ENCODE peak calls at places on chromosomes 4 and X, in eight cellular contexts. P is NCI-H510A treated with DMSO at 0.1 percent for 48 hours; U is HEK293T; Y is A549; E is AG20443; O is activated effector memory CD4-positive, alpha-beta T cell treated with Interleukin-2 at 50 U/mL for 16 hours; B is smooth muscle cell of the brain vasculature; W is AG04450. D is an unnamed sample.

GRCh38 chr4:127622923-127623754 is 9.6 kb upstream of the INTU start:
- DNase-seq in B (no peak), Y (peak; percentile 18), W (no peak), O (no peak), P (no peak), E (peak; percentile 55), U (peak; percentile 56), D (peak; percentile 92)

GRCh38 chrX:69503228-69503834 is 795 bp upstream of the NALF2 start:
- DNase-seq in P (peak; percentile 77), B (no peak), E (no peak), U (peak; percentile 64), O (no peak), W (no peak), Y (peak; percentile 31), D (peak; percentile 81)

GRCh38 chr4:46506876-46507275 is 116.9 kb upstream of the GABRA2 start:
- DNase-seq in E (no peak), W (no peak), B (no peak), U (no peak), Y (no peak), P (no peak), O (no peak), D (no peak)

GRCh38 chr4:43853565-43854345 is 594.9 kb downstream of the KCTD8 start:
- DNase-seq in B (no peak), O (no peak), P (no peak), W (no peak), U (no peak), E (no peak), Y (no peak), D (no peak)

GRCh38 chrX:123830309-123830708 is 29.5 kb upstream of the XIAP start:
- DNase-seq in O (no peak), W (no peak), Y (peak; percentile 81), P (peak; percentile 9), B (no peak), E (peak; percentile 48), U (no peak), D (peak; percentile 2)

GRCh38 chr4:158796370-158797140 is 27.7 kb downstream of the FNIP2 start:
- DNase-seq in W (no peak), E (peak; percentile 63), P (no peak), O (no peak), Y (no peak), U (no peak), B (no peak), D (no peak)

GRCh38 chrX:107935200-107935599 is 47.0 kb downstream of the TEX13B start:
- DNase-seq in U (no peak), O (no peak), P (peak; percentile 0), Y (no peak), E (peak; percentile 9), W (no peak), B (no peak), D (peak; percentile 5)

GRCh38 chrX:8027876-8028275 is 100.7 kb upstream of the PNPLA4 start:
- DNase-seq in W (no peak), E (no peak), P (no peak), B (no peak), U (no peak), O (no peak), Y (no peak), D (peak; percentile 27)

GRCh38 chrX:83495882-83496281 is 12.2 kb upstream of the POU3F4 start:
- DNase-seq in U (no peak), B (no peak), Y (no peak), O (no peak), E (no peak), P (no peak), W (no peak), D (no peak)

GRCh38 chr4:156515295-156515694 is 456.3 kb downstream of the PDGFC start:
- DNase-seq in B (no peak), E (no peak), W (no peak), O (no peak), P (no peak), Y (no peak), U (no peak), D (no peak)

GRCh38 chrX:73134741-73135140 is 55.4 kb upstream of the PABPC1L2A start:
- DNase-seq in Y (no peak), W (no peak), B (no peak), P (no peak), O (no peak), E (no peak), U (no peak), D (no peak)

GRCh38 chr4:16667464-16667863 is 231.0 kb downstream of the LDB2 start:
- DNase-seq in W (peak; percentile 81), U (no peak), P (no peak), Y (no peak), O (no peak), E (peak; percentile 79), B (no peak), D (no peak)

GRCh38 chr4:84631573-84631972 is 48.6 kb downstream of the CDS1 start:
- DNase-seq in O (no peak), W (no peak), U (no peak), B (no peak), P (no peak), E (no peak), Y (no peak), D (no peak)

GRCh38 chrX:129665916-129666644 is 11.3 kb upstream of the APLN start:
- DNase-seq in B (no peak), E (peak; percentile 74), U (no peak), O (no peak), P (no peak), Y (peak; percentile 66), W (peak; percentile 21), D (peak; percentile 40)

GRCh38 chr4:108116423-108117168 is 52.1 kb downstream of the LEF1 start:
- DNase-seq in E (no peak), Y (no peak), O (no peak), P (no peak), U (no peak), B (no peak), W (no peak), D (no peak)

GRCh38 chrX:111041018-111041462 is 55.0 kb upstream of the PAK3 start:
- DNase-seq in P (no peak), E (peak; percentile 68), O (no peak), B (peak; percentile 2), W (peak; percentile 20), U (no peak), Y (no peak), D (peak; percentile 5)

GRCh38 chr4:42768125-42768748 is 111.3 kb upstream of the ATP8A1 start:
- DNase-seq in P (no peak), O (no peak), B (no peak), U (no peak), Y (no peak), E (no peak), W (no peak), D (peak; percentile 64)

GRCh38 chr4:6229671-6230501 is 29.5 kb upstream of the JAKMIP1 start:
- DNase-seq in E (no peak), W (no peak), Y (no peak), B (no peak), P (no peak), O (no peak), U (no peak), D (no peak)

GRCh38 chr4:125321709-125322362 is 7.1 kb downstream of the FAT4 start:
- DNase-seq in B (no peak), Y (no peak), O (no peak), U (no peak), E (peak; percentile 64), P (no peak), W (no peak), D (no peak)

GRCh38 chr4:84673475-84674230 is 90.7 kb downstream of the CDS1 start:
- DNase-seq in E (peak; percentile 61), O (no peak), B (peak; percentile 69), P (no peak), W (peak; percentile 63), U (no peak), Y (no peak), D (no peak)

GRCh38 chr4:16897991-16898827 is at the start of gene LDB2:
- DNase-seq in W (peak; percentile 75), Y (no peak), P (no peak), E (peak; percentile 59), U (peak; percentile 10), B (no peak), O (no peak), D (peak; percentile 86)

GRCh38 chrX:13110427-13111324 is 66.3 kb upstream of the FAM9C start:
- DNase-seq in U (no peak), Y (peak; percentile 62), B (no peak), O (no peak), P (no peak), W (no peak), E (peak; percentile 30), D (peak; percentile 6)

GRCh38 chr4:42489095-42489494 is 91.8 kb downstream of the SHISA3 start:
- DNase-seq in O (no peak), Y (no peak), P (no peak), U (no peak), W (no peak), E (no peak), B (no peak), D (peak; percentile 47)

GRCh38 chr4:108139089-108139488 is 29.6 kb downstream of the LEF1 start:
- DNase-seq in W (no peak), U (no peak), Y (no peak), O (no peak), P (no peak), B (no peak), E (no peak), D (no peak)

GRCh38 chrX:16305187-16305586 is 137.9 kb downstream of the MAGEB17 start:
- DNase-seq in Y (no peak), P (no peak), O (no peak), B (no peak), W (no peak), E (no peak), U (no peak), D (no peak)

GRCh38 chr4:7610062-7610670 is 175.4 kb upstream of the PSAPL1 start:
- DNase-seq in Y (no peak), O (no peak), W (no peak), E (no peak), U (no peak), B (no peak), P (no peak), D (no peak)

GRCh38 chr4:48727666-48728459 is 52.2 kb downstream of the FRYL start:
- DNase-seq in P (no peak), W (no peak), U (no peak), B (no peak), Y (no peak), E (no peak), O (no peak), D (peak; percentile 38)

GRCh38 chr4:52577285-52577968 is 81.7 kb downstream of the USP46 start:
- DNase-seq in W (no peak), P (no peak), B (no peak), O (no peak), U (no peak), Y (no peak), E (no peak), D (no peak)

GRCh38 chr4:25402521-25402920 is 25.5 kb downstream of the ANAPC4 start:
- DNase-seq in O (no peak), Y (no peak), W (no peak), P (no peak), E (peak; percentile 39), U (no peak), B (no peak), D (no peak)

GRCh38 chrX:11655282-11655985 is 10.3 kb downstream of the ARHGAP6 start:
- DNase-seq in Y (no peak), W (no peak), O (no peak), B (no peak), P (no peak), U (no peak), E (no peak), D (no peak)

GRCh38 chrX:44012484-44013096 is 39.4 kb upstream of the NDP start:
- DNase-seq in P (no peak), U (no peak), Y (peak; percentile 31), O (no peak), B (no peak), E (peak; percentile 63), W (no peak), D (no peak)

GRCh38 chr4:7759221-7759620 is 180.4 kb downstream of the AFAP1 start:
- DNase-seq in W (no peak), B (no peak), P (no peak), Y (no peak), O (peak; percentile 67), U (no peak), E (no peak), D (no peak)

GRCh38 chrX:132860200-132860599 is 98.2 kb downstream of the HS6ST2 start:
- DNase-seq in U (no peak), E (no peak), P (no peak), O (no peak), W (no peak), B (no peak), Y (no peak), D (no peak)

GRCh38 chr4:18166925-18167324 is 145.4 kb upstream of the LCORL start:
- DNase-seq in E (no peak), P (no peak), W (no peak), O (no peak), B (no peak), Y (no peak), U (no peak), D (no peak)